ENCODE peak calls at places on chromosome 19, in seven cellular contexts. F is right atrium auricular region; W is nucleus accumbens; X is cardiac septum; K is M059J; E is HFF-Myc; G is stimulated activated CD8-positive, alpha-beta memory T cell treated with anti-CD3 and anti-CD28 coated beads, Interleukin-12 subunit alpha, Interleukin-12 subunit beta, amount 100 ng/mL, for 4 hours. O is an unnamed sample.
A peak's percentile ranks its signal among the peaks of the same experiment; 100 is the strongest.

GRCh38 chr19:48469056-48469881 is at the start of gene CYTH2:
- DNase-seq in X (peak; percentile 100), G (peak; percentile 99), K (peak; percentile 100), F (peak; percentile 100), E (peak; percentile 98), W (peak; percentile 99), O (peak; percentile 100)

GRCh38 chr19:49157445-49158224 is at the start of gene TRPM4:
- DNase-seq in X (peak; percentile 96), W (peak; percentile 54), F (peak; percentile 93), E (no peak), G (no peak), K (peak; percentile 75), O (no peak)

GRCh38 chr19:33032218-33032781 is 32.4 kb downstream of the RHPN2 start:
- DNase-seq in G (no peak), F (no peak), X (no peak), E (no peak), W (no peak), K (peak; percentile 22), O (no peak)

GRCh38 chr19:38321646-38322323 is 2.1 kb downstream of the KCNK6 start:
- DNase-seq in F (peak; percentile 68), E (no peak), W (no peak), K (no peak), G (no peak), X (peak; percentile 90), O (peak; percentile 93)

GRCh38 chr19:1270854-1271527 is 1.9 kb downstream of the CIRBP start:
- DNase-seq in X (no peak), W (no peak), G (no peak), F (no peak), K (no peak), E (no peak), O (no peak)

GRCh38 chr19:2546128-2547032 is 70.5 kb downstream of the GADD45B start:
- DNase-seq in X (peak; percentile 89), F (peak; percentile 96), K (peak; percentile 58), E (no peak), G (no peak), W (peak; percentile 67), O (no peak)

GRCh38 chr19:1221141-1221903 is 15.7 kb downstream of the STK11 start:
- DNase-seq in E (no peak), G (no peak), K (no peak), F (peak; percentile 77), X (no peak), W (peak; percentile 35), O (no peak)

GRCh38 chr19:58395220-58395978 is at the start of gene RNF225:
- DNase-seq in F (no peak), K (peak; percentile 33), G (no peak), X (no peak), W (no peak), E (no peak), O (no peak)

GRCh38 chr19:46821512-46822359 is 28.9 kb downstream of the AP2S1 start:
- DNase-seq in E (no peak), G (peak; percentile 22), X (no peak), K (no peak), W (no peak), F (no peak), O (no peak)

GRCh38 chr19:38917921-38918491 is 6.0 kb upstream of the CCER2 start:
- DNase-seq in W (no peak), X (no peak), G (no peak), K (peak; percentile 26), E (no peak), F (no peak), O (no peak)

GRCh38 chr19:42965204-42965603 is 28.2 kb upstream of the PSG7 start:
- DNase-seq in F (no peak), G (no peak), K (peak; percentile 91), W (no peak), X (no peak), E (no peak), O (no peak)

GRCh38 chr19:5515737-5516136 is 52.0 kb downstream of the TINCR start:
- DNase-seq in K (no peak), E (no peak), X (no peak), W (no peak), F (no peak), G (no peak), O (no peak)

GRCh38 chr19:30112666-30113065 is 170.6 kb downstream of the URI1 start:
- DNase-seq in G (no peak), X (no peak), W (no peak), F (no peak), E (no peak), K (no peak), O (no peak)

GRCh38 chr19:4831351-4832340 is at the start of gene TICAM1:
- DNase-seq in E (no peak), K (peak; percentile 55), X (peak; percentile 89), F (peak; percentile 72), G (peak; percentile 73), W (peak; percentile 21), O (no peak)

GRCh38 chr19:1725100-1726064 is 27.9 kb upstream of the ONECUT3 start:
- DNase-seq in F (no peak), E (no peak), X (no peak), K (peak; percentile 35), G (no peak), W (peak; percentile 47), O (no peak)

GRCh38 chr19:2127758-2128157 is 23.6 kb downstream of the AP3D1 start:
- DNase-seq in G (no peak), K (no peak), F (peak; percentile 80), W (no peak), X (peak; percentile 87), E (no peak), O (no peak)

GRCh38 chr19:10624585-10624984 is 768 bp upstream of the SLC44A2 start:
- DNase-seq in E (no peak), F (no peak), W (no peak), K (no peak), X (no peak), G (no peak), O (no peak)

GRCh38 chr19:9885077-9885552 is 50.0 kb downstream of the PIN1 start:
- DNase-seq in X (no peak), W (peak; percentile 13), E (no peak), G (no peak), K (peak; percentile 22), F (no peak), O (no peak)

GRCh38 chr19:55440411-55441105 is 2.5 kb downstream of the SHISA7 start:
- DNase-seq in E (no peak), K (no peak), F (no peak), G (no peak), W (no peak), X (no peak), O (no peak)

GRCh38 chr19:53553159-53553558 is 15.2 kb downstream of the ZNF331 start:
- DNase-seq in K (no peak), X (no peak), E (no peak), W (no peak), G (no peak), F (no peak), O (no peak)

GRCh38 chr19:48249502-48250014 is 6.2 kb downstream of the CARD8 start:
- DNase-seq in E (no peak), G (peak; percentile 47), X (peak; percentile 86), K (no peak), F (peak; percentile 72), W (peak; percentile 0), O (no peak)

GRCh38 chr19:16627194-16627927 is 643 bp downstream of the MED26 start:
- DNase-seq in X (no peak), F (no peak), E (no peak), W (no peak), K (peak; percentile 13), G (peak; percentile 2), O (no peak)

GRCh38 chr19:18401580-18402112 is 4.2 kb upstream of the LRRC25 start:
- DNase-seq in X (peak; percentile 88), E (no peak), G (no peak), F (no peak), W (no peak), K (peak; percentile 65), O (no peak)

GRCh38 chr19:35211545-35212230 is 16.9 kb downstream of the FAM187B start:
- DNase-seq in G (peak; percentile 45), W (no peak), X (peak; percentile 78), F (peak; percentile 78), K (no peak), E (no peak), O (no peak)

GRCh38 chr19:14385492-14385891 is 4.2 kb downstream of the ADGRE5 start:
- DNase-seq in E (no peak), X (no peak), G (no peak), W (no peak), F (no peak), K (no peak), O (no peak)

GRCh38 chr19:49333426-49334288 is 1.5 kb upstream of the CD37 start:
- DNase-seq in X (no peak), F (no peak), W (no peak), E (no peak), K (no peak), G (peak; percentile 62), O (peak; percentile 72)

GRCh38 chr19:8500158-8500557 is 2.3 kb downstream of the PRAM1 start:
- DNase-seq in G (no peak), E (no peak), X (no peak), W (no peak), K (no peak), F (no peak), O (no peak)

GRCh38 chr19:8028951-8029491 is 23.5 kb upstream of the CCL25 start:
- DNase-seq in F (no peak), W (no peak), K (no peak), G (no peak), X (no peak), E (no peak), O (no peak)

O was measured in vagina.